ENCODE peak calls at places on chromosomes 2 and 18, in eight cellular contexts. One of them, this sample, is unnamed.

GRCh38 chr2:151827564-151828142 is 568 bp downstream of the ARL5A start:
- DNase-seq in NCI-H1694: no peak
- DNase-seq in activated CD4-positive, CD25-positive, alpha-beta regulatory T cell treated with anti-CD3 and anti-CD28 coated beads, Interleukin-2, amount 50 U/mL, for 72 hours: peak
- DNase-seq in NB4: peak
- DNase-seq in skeletal muscle cell: no peak
- DNase-seq in G401: no peak
- DNase-seq in AG20443: peak
- DNase-seq in NCI-H1417: peak
- DNase-seq in this sample: peak

GRCh38 chr2:136386046-136386445 is 268.1 kb upstream of the CXCR4 start:
- DNase-seq in skeletal muscle cell: no peak
- DNase-seq in activated CD4-positive, CD25-positive, alpha-beta regulatory T cell treated with anti-CD3 and anti-CD28 coated beads, Interleukin-2, amount 50 U/mL, for 72 hours: no peak
- DNase-seq in NB4: no peak
- DNase-seq in G401: peak
- DNase-seq in NCI-H1417: no peak
- DNase-seq in NCI-H1694: peak
- DNase-seq in AG20443: peak
- DNase-seq in this sample: peak

GRCh38 chr2:5697554-5697953 is 5.4 kb downstream of the SOX11 start:
- DNase-seq in AG20443: no peak
- DNase-seq in skeletal muscle cell: no peak
- DNase-seq in NCI-H1417: peak
- DNase-seq in activated CD4-positive, CD25-positive, alpha-beta regulatory T cell treated with anti-CD3 and anti-CD28 coated beads, Interleukin-2, amount 50 U/mL, for 72 hours: no peak
- DNase-seq in NB4: no peak
- DNase-seq in NCI-H1694: peak
- DNase-seq in G401: no peak
- DNase-seq in this sample: no peak

GRCh38 chr2:23746141-23746863 is 180.6 kb downstream of the ATAD2B start:
- DNase-seq in activated CD4-positive, CD25-positive, alpha-beta regulatory T cell treated with anti-CD3 and anti-CD28 coated beads, Interleukin-2, amount 50 U/mL, for 72 hours: no peak
- DNase-seq in AG20443: no peak
- DNase-seq in skeletal muscle cell: no peak
- DNase-seq in NB4: no peak
- DNase-seq in G401: no peak
- DNase-seq in NCI-H1694: no peak
- DNase-seq in NCI-H1417: no peak
- DNase-seq in this sample: no peak

GRCh38 chr2:176643711-176644110 is 374.5 kb downstream of the MTX2 start:
- DNase-seq in NCI-H1694: no peak
- DNase-seq in AG20443: no peak
- DNase-seq in skeletal muscle cell: peak
- DNase-seq in NCI-H1417: peak
- DNase-seq in activated CD4-positive, CD25-positive, alpha-beta regulatory T cell treated with anti-CD3 and anti-CD28 coated beads, Interleukin-2, amount 50 U/mL, for 72 hours: no peak
- DNase-seq in NB4: peak
- DNase-seq in G401: no peak
- DNase-seq in this sample: no peak

GRCh38 chr2:195320416-195320973 is 336.5 kb upstream of the SLC39A10 start:
- DNase-seq in NCI-H1417: no peak
- DNase-seq in skeletal muscle cell: no peak
- DNase-seq in NB4: no peak
- DNase-seq in NCI-H1694: no peak
- DNase-seq in AG20443: no peak
- DNase-seq in G401: no peak
- DNase-seq in activated CD4-positive, CD25-positive, alpha-beta regulatory T cell treated with anti-CD3 and anti-CD28 coated beads, Interleukin-2, amount 50 U/mL, for 72 hours: no peak
- DNase-seq in this sample: no peak

GRCh38 chr2:53985646-53986045 is 14.9 kb upstream of the PSME4 start:
- DNase-seq in activated CD4-positive, CD25-positive, alpha-beta regulatory T cell treated with anti-CD3 and anti-CD28 coated beads, Interleukin-2, amount 50 U/mL, for 72 hours: no peak
- DNase-seq in AG20443: no peak
- DNase-seq in NCI-H1417: no peak
- DNase-seq in skeletal muscle cell: no peak
- DNase-seq in NB4: no peak
- DNase-seq in NCI-H1694: no peak
- DNase-seq in G401: no peak
- DNase-seq in this sample: no peak

GRCh38 chr18:64645753-64646152 is 496.9 kb upstream of the LINC00305 start:
- DNase-seq in activated CD4-positive, CD25-positive, alpha-beta regulatory T cell treated with anti-CD3 and anti-CD28 coated beads, Interleukin-2, amount 50 U/mL, for 72 hours: no peak
- DNase-seq in NCI-H1694: no peak
- DNase-seq in NCI-H1417: no peak
- DNase-seq in NB4: no peak
- DNase-seq in skeletal muscle cell: no peak
- DNase-seq in AG20443: no peak
- DNase-seq in G401: no peak
- DNase-seq in this sample: no peak

GRCh38 chr2:99900589-99900988 is 241.8 kb downstream of the AFF3 start:
- DNase-seq in NCI-H1417: no peak
- DNase-seq in activated CD4-positive, CD25-positive, alpha-beta regulatory T cell treated with anti-CD3 and anti-CD28 coated beads, Interleukin-2, amount 50 U/mL, for 72 hours: no peak
- DNase-seq in skeletal muscle cell: no peak
- DNase-seq in AG20443: no peak
- DNase-seq in NB4: no peak
- DNase-seq in NCI-H1694: no peak
- DNase-seq in G401: peak
- DNase-seq in this sample: peak

GRCh38 chr2:176527141-176527901 is 258.1 kb downstream of the MTX2 start:
- DNase-seq in G401: no peak
- DNase-seq in activated CD4-positive, CD25-positive, alpha-beta regulatory T cell treated with anti-CD3 and anti-CD28 coated beads, Interleukin-2, amount 50 U/mL, for 72 hours: no peak
- DNase-seq in NB4: no peak
- DNase-seq in skeletal muscle cell: no peak
- DNase-seq in NCI-H1694: no peak
- DNase-seq in AG20443: peak
- DNase-seq in NCI-H1417: no peak
- DNase-seq in this sample: no peak

GRCh38 chr2:236571161-236571560 is 1.5 kb downstream of the ACKR3 start:
- DNase-seq in skeletal muscle cell: no peak
- DNase-seq in NCI-H1417: no peak
- DNase-seq in G401: no peak
- DNase-seq in AG20443: no peak
- DNase-seq in NCI-H1694: no peak
- DNase-seq in activated CD4-positive, CD25-positive, alpha-beta regulatory T cell treated with anti-CD3 and anti-CD28 coated beads, Interleukin-2, amount 50 U/mL, for 72 hours: no peak
- DNase-seq in NB4: no peak
- DNase-seq in this sample: no peak

GRCh38 chr18:67517224-67517765 is 775 bp upstream of the DSEL start:
- DNase-seq in NCI-H1417: no peak
- DNase-seq in G401: peak
- DNase-seq in skeletal muscle cell: no peak
- DNase-seq in NB4: no peak
- DNase-seq in activated CD4-positive, CD25-positive, alpha-beta regulatory T cell treated with anti-CD3 and anti-CD28 coated beads, Interleukin-2, amount 50 U/mL, for 72 hours: no peak
- DNase-seq in AG20443: no peak
- DNase-seq in NCI-H1694: peak
- DNase-seq in this sample: peak

GRCh38 chr2:46325178-46325928 is 28.1 kb downstream of the EPAS1 start:
- DNase-seq in activated CD4-positive, CD25-positive, alpha-beta regulatory T cell treated with anti-CD3 and anti-CD28 coated beads, Interleukin-2, amount 50 U/mL, for 72 hours: no peak
- DNase-seq in NCI-H1417: no peak
- DNase-seq in G401: no peak
- DNase-seq in NCI-H1694: no peak
- DNase-seq in NB4: no peak
- DNase-seq in AG20443: no peak
- DNase-seq in skeletal muscle cell: no peak
- DNase-seq in this sample: no peak

GRCh38 chr2:164504253-164504652 is 117.0 kb downstream of the GRB14 start:
- DNase-seq in skeletal muscle cell: no peak
- DNase-seq in G401: no peak
- DNase-seq in activated CD4-positive, CD25-positive, alpha-beta regulatory T cell treated with anti-CD3 and anti-CD28 coated beads, Interleukin-2, amount 50 U/mL, for 72 hours: no peak
- DNase-seq in AG20443: no peak
- DNase-seq in NCI-H1694: no peak
- DNase-seq in NB4: peak
- DNase-seq in NCI-H1417: no peak
- DNase-seq in this sample: peak

GRCh38 chr2:191789791-191790190 is 57.1 kb downstream of the CAVIN2 start:
- DNase-seq in NB4: no peak
- DNase-seq in activated CD4-positive, CD25-positive, alpha-beta regulatory T cell treated with anti-CD3 and anti-CD28 coated beads, Interleukin-2, amount 50 U/mL, for 72 hours: no peak
- DNase-seq in skeletal muscle cell: peak
- DNase-seq in NCI-H1694: no peak
- DNase-seq in NCI-H1417: no peak
- DNase-seq in G401: no peak
- DNase-seq in AG20443: no peak
- DNase-seq in this sample: no peak

GRCh38 chr2:51265539-51265938 is 233.6 kb upstream of the NRXN1 start:
- DNase-seq in G401: no peak
- DNase-seq in NCI-H1417: no peak
- DNase-seq in NCI-H1694: no peak
- DNase-seq in activated CD4-positive, CD25-positive, alpha-beta regulatory T cell treated with anti-CD3 and anti-CD28 coated beads, Interleukin-2, amount 50 U/mL, for 72 hours: no peak
- DNase-seq in skeletal muscle cell: no peak
- DNase-seq in NB4: no peak
- DNase-seq in AG20443: no peak
- DNase-seq in this sample: no peak

GRCh38 chr2:94993176-94994062 is 32.1 kb upstream of the MAL start:
- DNase-seq in NB4: no peak
- DNase-seq in AG20443: no peak
- DNase-seq in activated CD4-positive, CD25-positive, alpha-beta regulatory T cell treated with anti-CD3 and anti-CD28 coated beads, Interleukin-2, amount 50 U/mL, for 72 hours: no peak
- DNase-seq in skeletal muscle cell: no peak
- DNase-seq in G401: no peak
- DNase-seq in NCI-H1694: no peak
- DNase-seq in NCI-H1417: no peak
- DNase-seq in this sample: no peak

GRCh38 chr18:12765127-12765526 is 62.3 kb downstream of the PSMG2 start:
- DNase-seq in activated CD4-positive, CD25-positive, alpha-beta regulatory T cell treated with anti-CD3 and anti-CD28 coated beads, Interleukin-2, amount 50 U/mL, for 72 hours: no peak
- DNase-seq in G401: no peak
- DNase-seq in NCI-H1417: peak
- DNase-seq in skeletal muscle cell: no peak
- DNase-seq in NCI-H1694: no peak
- DNase-seq in AG20443: no peak
- DNase-seq in NB4: no peak
- DNase-seq in this sample: no peak

GRCh38 chr2:214816135-214816534 is 6.7 kb upstream of the BARD1 start:
- DNase-seq in skeletal muscle cell: no peak
- DNase-seq in NB4: no peak
- DNase-seq in NCI-H1694: no peak
- DNase-seq in AG20443: no peak
- DNase-seq in NCI-H1417: no peak
- DNase-seq in G401: no peak
- DNase-seq in activated CD4-positive, CD25-positive, alpha-beta regulatory T cell treated with anti-CD3 and anti-CD28 coated beads, Interleukin-2, amount 50 U/mL, for 72 hours: no peak
- DNase-seq in this sample: no peak

GRCh38 chr2:218010838-218011616 is 8.2 kb upstream of the TNS1 start:
- DNase-seq in skeletal muscle cell: no peak
- DNase-seq in NCI-H1417: peak
- DNase-seq in NB4: peak
- DNase-seq in activated CD4-positive, CD25-positive, alpha-beta regulatory T cell treated with anti-CD3 and anti-CD28 coated beads, Interleukin-2, amount 50 U/mL, for 72 hours: no peak
- DNase-seq in AG20443: no peak
- DNase-seq in G401: no peak
- DNase-seq in NCI-H1694: no peak
- DNase-seq in this sample: no peak

GRCh38 chr18:68441241-68441640 is 273.7 kb downstream of the TMX3 start:
- DNase-seq in activated CD4-positive, CD25-positive, alpha-beta regulatory T cell treated with anti-CD3 and anti-CD28 coated beads, Interleukin-2, amount 50 U/mL, for 72 hours: no peak
- DNase-seq in NCI-H1694: no peak
- DNase-seq in NCI-H1417: no peak
- DNase-seq in NB4: no peak
- DNase-seq in G401: no peak
- DNase-seq in skeletal muscle cell: no peak
- DNase-seq in AG20443: no peak
- DNase-seq in this sample: no peak

GRCh38 chr2:24421668-24422067 is 61.3 kb upstream of the ITSN2 start:
- DNase-seq in AG20443: peak
- DNase-seq in skeletal muscle cell: no peak
- DNase-seq in NB4: peak
- DNase-seq in activated CD4-positive, CD25-positive, alpha-beta regulatory T cell treated with anti-CD3 and anti-CD28 coated beads, Interleukin-2, amount 50 U/mL, for 72 hours: peak
- DNase-seq in NCI-H1417: peak
- DNase-seq in NCI-H1694: peak
- DNase-seq in G401: peak
- DNase-seq in this sample: peak

GRCh38 chr2:63488118-63488713 is 100.1 kb downstream of the WDPCP start:
- DNase-seq in NCI-H1694: peak
- DNase-seq in NB4: peak
- DNase-seq in G401: peak
- DNase-seq in AG20443: peak
- DNase-seq in NCI-H1417: peak
- DNase-seq in activated CD4-positive, CD25-positive, alpha-beta regulatory T cell treated with anti-CD3 and anti-CD28 coated beads, Interleukin-2, amount 50 U/mL, for 72 hours: no peak
- DNase-seq in skeletal muscle cell: peak
- DNase-seq in this sample: peak

GRCh38 chr2:225756198-225756597 is 356.7 kb downstream of the NYAP2 start:
- DNase-seq in activated CD4-positive, CD25-positive, alpha-beta regulatory T cell treated with anti-CD3 and anti-CD28 coated beads, Interleukin-2, amount 50 U/mL, for 72 hours: no peak
- DNase-seq in NCI-H1694: no peak
- DNase-seq in skeletal muscle cell: no peak
- DNase-seq in G401: no peak
- DNase-seq in NB4: no peak
- DNase-seq in NCI-H1417: no peak
- DNase-seq in AG20443: no peak
- DNase-seq in this sample: no peak

GRCh38 chr2:233419626-233420431 is 65.5 kb downstream of the DGKD start:
- DNase-seq in AG20443: no peak
- DNase-seq in G401: peak
- DNase-seq in NCI-H1417: no peak
- DNase-seq in NCI-H1694: no peak
- DNase-seq in skeletal muscle cell: no peak
- DNase-seq in NB4: no peak
- DNase-seq in activated CD4-positive, CD25-positive, alpha-beta regulatory T cell treated with anti-CD3 and anti-CD28 coated beads, Interleukin-2, amount 50 U/mL, for 72 hours: no peak
- DNase-seq in this sample: peak

GRCh38 chr2:68831688-68832087 is 39.5 kb downstream of the BMP10 start:
- DNase-seq in G401: no peak
- DNase-seq in activated CD4-positive, CD25-positive, alpha-beta regulatory T cell treated with anti-CD3 and anti-CD28 coated beads, Interleukin-2, amount 50 U/mL, for 72 hours: no peak
- DNase-seq in NCI-H1694: no peak
- DNase-seq in NB4: no peak
- DNase-seq in AG20443: peak
- DNase-seq in skeletal muscle cell: no peak
- DNase-seq in NCI-H1417: no peak
- DNase-seq in this sample: no peak

GRCh38 chr2:171807130-171807529 is 86.9 kb downstream of the SLC25A12 start:
- DNase-seq in AG20443: no peak
- DNase-seq in NB4: no peak
- DNase-seq in activated CD4-positive, CD25-positive, alpha-beta regulatory T cell treated with anti-CD3 and anti-CD28 coated beads, Interleukin-2, amount 50 U/mL, for 72 hours: no peak
- DNase-seq in skeletal muscle cell: no peak
- DNase-seq in NCI-H1417: no peak
- DNase-seq in G401: no peak
- DNase-seq in NCI-H1694: no peak
- DNase-seq in this sample: no peak

GRCh38 chr2:168434164-168434563 is 21.9 kb upstream of the CERS6 start:
- DNase-seq in AG20443: no peak
- DNase-seq in activated CD4-positive, CD25-positive, alpha-beta regulatory T cell treated with anti-CD3 and anti-CD28 coated beads, Interleukin-2, amount 50 U/mL, for 72 hours: no peak
- DNase-seq in G401: peak
- DNase-seq in NCI-H1417: peak
- DNase-seq in NCI-H1694: peak
- DNase-seq in skeletal muscle cell: no peak
- DNase-seq in NB4: no peak
- DNase-seq in this sample: peak

GRCh38 chr2:176628438-176628837 is 359.2 kb downstream of the MTX2 start:
- DNase-seq in NCI-H1417: no peak
- DNase-seq in activated CD4-positive, CD25-positive, alpha-beta regulatory T cell treated with anti-CD3 and anti-CD28 coated beads, Interleukin-2, amount 50 U/mL, for 72 hours: no peak
- DNase-seq in skeletal muscle cell: no peak
- DNase-seq in NB4: no peak
- DNase-seq in AG20443: no peak
- DNase-seq in NCI-H1694: no peak
- DNase-seq in G401: no peak
- DNase-seq in this sample: no peak

GRCh38 chr18:61643884-61644647 is 248.7 kb downstream of the RNF152 start:
- DNase-seq in skeletal muscle cell: no peak
- DNase-seq in NB4: peak
- DNase-seq in AG20443: no peak
- DNase-seq in G401: no peak
- DNase-seq in NCI-H1417: peak
- DNase-seq in activated CD4-positive, CD25-positive, alpha-beta regulatory T cell treated with anti-CD3 and anti-CD28 coated beads, Interleukin-2, amount 50 U/mL, for 72 hours: no peak
- DNase-seq in NCI-H1694: no peak
- DNase-seq in this sample: no peak

GRCh38 chr2:182592691-182593393 is 123.2 kb upstream of the DNAJC10 start:
- DNase-seq in NCI-H1694: peak
- DNase-seq in G401: no peak
- DNase-seq in NCI-H1417: no peak
- DNase-seq in activated CD4-positive, CD25-positive, alpha-beta regulatory T cell treated with anti-CD3 and anti-CD28 coated beads, Interleukin-2, amount 50 U/mL, for 72 hours: no peak
- DNase-seq in AG20443: no peak
- DNase-seq in NB4: no peak
- DNase-seq in skeletal muscle cell: no peak
- DNase-seq in this sample: no peak

GRCh38 chr18:9792565-9793226 is 84.6 kb downstream of the RAB31 start:
- DNase-seq in NCI-H1694: no peak
- DNase-seq in G401: no peak
- DNase-seq in NCI-H1417: no peak
- DNase-seq in NB4: peak
- DNase-seq in skeletal muscle cell: no peak
- DNase-seq in AG20443: no peak
- DNase-seq in activated CD4-positive, CD25-positive, alpha-beta regulatory T cell treated with anti-CD3 and anti-CD28 coated beads, Interleukin-2, amount 50 U/mL, for 72 hours: peak
- DNase-seq in this sample: no peak

GRCh38 chr18:59419386-59419785 is 60.3 kb upstream of the LMAN1 start:
- DNase-seq in G401: no peak
- DNase-seq in NCI-H1417: peak
- DNase-seq in AG20443: peak
- DNase-seq in NCI-H1694: no peak
- DNase-seq in activated CD4-positive, CD25-positive, alpha-beta regulatory T cell treated with anti-CD3 and anti-CD28 coated beads, Interleukin-2, amount 50 U/mL, for 72 hours: no peak
- DNase-seq in NB4: no peak
- DNase-seq in skeletal muscle cell: peak
- DNase-seq in this sample: no peak

GRCh38 chr2:55169359-55169758 is 62.7 kb downstream of the CLHC1 start:
- DNase-seq in NCI-H1694: no peak
- DNase-seq in G401: no peak
- DNase-seq in NCI-H1417: no peak
- DNase-seq in activated CD4-positive, CD25-positive, alpha-beta regulatory T cell treated with anti-CD3 and anti-CD28 coated beads, Interleukin-2, amount 50 U/mL, for 72 hours: no peak
- DNase-seq in AG20443: no peak
- DNase-seq in NB4: no peak
- DNase-seq in skeletal muscle cell: no peak
- DNase-seq in this sample: no peak

This sample was measured in cerebellar cortex.